ENCODE peak calls at places on chromosomes 7 and 10, in five cellular contexts. One of them, this sample, is unnamed.

GRCh38 chr7:17406756-17407155 is 108.3 kb downstream of the AHR start:
- DNase-seq in fibroblast of lung: peak; percentile 62
- DNase-seq in endodermal cell: no peak
- DNase-seq in epithelial cell of prostate: no peak
- DNase-seq in coronary artery: no peak
- DNase-seq in this sample: no peak

GRCh38 chr7:11675163-11675562 is 156.8 kb downstream of the THSD7A start:
- DNase-seq in coronary artery: no peak
- DNase-seq in epithelial cell of prostate: no peak
- DNase-seq in fibroblast of lung: no peak
- DNase-seq in endodermal cell: no peak
- DNase-seq in this sample: no peak

GRCh38 chr10:22334414-22335203 is 10.7 kb upstream of the SPAG6 start:
- DNase-seq in endodermal cell: peak; percentile 90
- DNase-seq in coronary artery: no peak
- DNase-seq in epithelial cell of prostate: no peak
- DNase-seq in fibroblast of lung: no peak
- DNase-seq in this sample: no peak

GRCh38 chr10:24408365-24408764 is 199.4 kb downstream of the KIAA1217 start:
- DNase-seq in coronary artery: no peak
- DNase-seq in endodermal cell: no peak
- DNase-seq in fibroblast of lung: no peak
- DNase-seq in epithelial cell of prostate: no peak
- DNase-seq in this sample: no peak

GRCh38 chr7:66157060-66157459 is 42.4 kb downstream of the CRCP start:
- DNase-seq in fibroblast of lung: no peak
- DNase-seq in epithelial cell of prostate: no peak
- DNase-seq in endodermal cell: no peak
- DNase-seq in coronary artery: no peak
- DNase-seq in this sample: no peak

GRCh38 chr10:12954866-12955265 is 46.6 kb downstream of the CCDC3 start:
- DNase-seq in endodermal cell: no peak
- DNase-seq in epithelial cell of prostate: no peak
- DNase-seq in fibroblast of lung: no peak
- DNase-seq in coronary artery: no peak
- DNase-seq in this sample: no peak

GRCh38 chr10:59908808-59909143 is 2.4 kb upstream of the CCDC6 start:
- DNase-seq in endodermal cell: no peak
- DNase-seq in epithelial cell of prostate: no peak
- DNase-seq in fibroblast of lung: no peak
- DNase-seq in coronary artery: no peak
- DNase-seq in this sample: no peak

GRCh38 chr10:132229834-132230556 is 43.2 kb downstream of the DPYSL4 start:
- DNase-seq in fibroblast of lung: peak; percentile 12
- DNase-seq in epithelial cell of prostate: no peak
- DNase-seq in coronary artery: no peak
- DNase-seq in endodermal cell: no peak
- DNase-seq in this sample: no peak

GRCh38 chr7:102412548-102412947 is 16.4 kb downstream of the PRKRIP1 start:
- DNase-seq in coronary artery: no peak
- DNase-seq in fibroblast of lung: peak; percentile 25
- DNase-seq in endodermal cell: peak; percentile 83
- DNase-seq in epithelial cell of prostate: no peak
- DNase-seq in this sample: peak; percentile 84

GRCh38 chr10:47025253-47025539 is 114.0 kb downstream of the PTPN20 start:
- DNase-seq in epithelial cell of prostate: no peak
- DNase-seq in endodermal cell: no peak
- DNase-seq in coronary artery: peak; percentile 65
- DNase-seq in fibroblast of lung: no peak
- DNase-seq in this sample: no peak

GRCh38 chr7:123635551-123636359 is 19.9 kb upstream of the LMOD2 start:
- DNase-seq in endodermal cell: no peak
- DNase-seq in fibroblast of lung: peak; percentile 76
- DNase-seq in coronary artery: no peak
- DNase-seq in epithelial cell of prostate: no peak
- DNase-seq in this sample: no peak

GRCh38 chr10:11341253-11341652 is 270.2 kb downstream of the USP6NL start:
- DNase-seq in endodermal cell: no peak
- DNase-seq in coronary artery: no peak
- DNase-seq in fibroblast of lung: no peak
- DNase-seq in epithelial cell of prostate: no peak
- DNase-seq in this sample: peak; percentile 27